ENCODE peak calls at places on chromosomes 11 and 22, in four cellular contexts. U is stimulated activated CD8-positive, alpha-beta memory T cell treated with anti-CD3 and anti-CD28 coated beads, Interleukin-12 subunit alpha, Interleukin-12 subunit beta, amount 100 ng/mL, for 1 hour; F is AG10803; B is lung. Y is an unnamed sample.

GRCh38 chr22:43159484-43160178 is 8.3 kb downstream of the TSPO start:
- DNase-seq in U (no peak), F (no peak), B (no peak), Y (no peak)

GRCh38 chr11:70826541-70826943 is 425.8 kb downstream of the SHANK2 start:
- DNase-seq in U (no peak), F (no peak), B (no peak), Y (no peak)

GRCh38 chr11:13277719-13278619 is at the start of gene BMAL1:
- DNase-seq in U (peak), F (no peak), B (peak), Y (peak)

GRCh38 chr11:65545853-65546216 is 12.3 kb downstream of the LTBP3 start:
- DNase-seq in U (no peak), F (no peak), B (no peak), Y (no peak)

GRCh38 chr11:65528819-65529350 is 4.0 kb downstream of the SCYL1 start:
- DNase-seq in U (no peak), F (no peak), B (no peak), Y (no peak)

GRCh38 chr11:88174627-88175003 is 628 bp downstream of the RAB38 start:
- DNase-seq in U (no peak), F (peak), B (peak), Y (no peak)

GRCh38 chr11:10858505-10859360 is 880 bp upstream of the ZBED5 start:
- DNase-seq in U (peak), F (peak), B (peak), Y (peak)

GRCh38 chr11:125070699-125071254 is 7.7 kb downstream of the SLC37A2 start:
- DNase-seq in U (no peak), F (peak), B (peak), Y (no peak)

GRCh38 chr22:20979940-20980453 is 2.1 kb upstream of the LZTR1 start:
- DNase-seq in U (no peak), F (no peak), B (no peak), Y (no peak)

GRCh38 chr11:28009383-28009782 is 98.6 kb downstream of the KIF18A start:
- DNase-seq in U (no peak), F (peak), B (no peak), Y (no peak)

GRCh38 chr11:66607126-66607834 is 9.2 kb upstream of the RBM14 start:
- DNase-seq in U (no peak), F (peak), B (peak), Y (no peak)

GRCh38 chr22:32422062-32422461 is 10.0 kb upstream of the RTCB start:
- DNase-seq in U (no peak), F (no peak), B (no peak), Y (no peak)

GRCh38 chr11:64210301-64211020 is 3.9 kb downstream of the FERMT3 start:
- DNase-seq in U (no peak), F (no peak), B (no peak), Y (no peak)

GRCh38 chr11:86182976-86183584 is 61.5 kb upstream of the EED start:
- DNase-seq in U (peak), F (no peak), B (no peak), Y (no peak)

GRCh38 chr11:87722756-87723599 is 452.3 kb downstream of the RAB38 start:
- DNase-seq in U (no peak), F (peak), B (no peak), Y (no peak)

GRCh38 chr11:130070109-130070828 is 575 bp downstream of the APLP2 start:
- DNase-seq in U (peak), F (no peak), B (peak), Y (peak)

GRCh38 chr11:19919050-19919561 is 206.5 kb downstream of the NAV2 start:
- DNase-seq in U (no peak), F (peak), B (peak), Y (no peak)

GRCh38 chr11:61149624-61150615 is 11.3 kb downstream of the VPS37C start:
- DNase-seq in U (no peak), F (no peak), B (no peak), Y (no peak)

GRCh38 chr22:19142394-19142793 is 2.1 kb downstream of the ESS2 start:
- DNase-seq in U (no peak), F (no peak), B (no peak), Y (no peak)

GRCh38 chr11:85718991-85719807 is 33.2 kb upstream of the CCDC89 start:
- DNase-seq in U (no peak), F (peak), B (peak), Y (no peak)

GRCh38 chr11:125049393-125049792 is 13.7 kb upstream of the SLC37A2 start:
- DNase-seq in U (no peak), F (no peak), B (no peak), Y (no peak)

GRCh38 chr11:75508051-75508561 is 17.6 kb downstream of the GDPD5 start:
- DNase-seq in U (peak), F (no peak), B (no peak), Y (peak)

GRCh38 chr11:131606936-131607335 is 236.5 kb downstream of the NTM start:
- DNase-seq in U (no peak), F (no peak), B (no peak), Y (no peak)

GRCh38 chr11:122634507-122634906 is 21.0 kb upstream of the UBASH3B start:
- DNase-seq in U (no peak), F (peak), B (no peak), Y (no peak)

GRCh38 chr11:117201516-117201866 is 2.3 kb downstream of the TAGLN start:
- DNase-seq in U (no peak), F (no peak), B (no peak), Y (no peak)

GRCh38 chr22:29199702-29200400 is 5.8 kb upstream of the EMID1 start:
- DNase-seq in U (no peak), F (no peak), B (no peak), Y (no peak)

GRCh38 chr11:78504708-78505107 is 70.0 kb downstream of the NARS2 start:
- DNase-seq in U (no peak), F (no peak), B (no peak), Y (no peak)

GRCh38 chr11:14852571-14853177 is 39.4 kb downstream of the CYP2R1 start:
- DNase-seq in U (no peak), F (no peak), B (no peak), Y (no peak)

GRCh38 chr11:35662061-35662648 is 420 bp upstream of the TRIM44 start:
- DNase-seq in U (no peak), F (no peak), B (no peak), Y (no peak)

GRCh38 chr22:45775569-45776312 is 104.1 kb downstream of the ATXN10 start:
- DNase-seq in U (no peak), F (no peak), B (no peak), Y (peak)

GRCh38 chr22:29253561-29254282 is 14.1 kb downstream of the RHBDD3 start:
- DNase-seq in U (no peak), F (no peak), B (no peak), Y (no peak)

GRCh38 chr11:82842019-82842418 is 58.2 kb downstream of the PRCP start:
- DNase-seq in U (no peak), F (no peak), B (no peak), Y (no peak)

GRCh38 chr22:17257578-17257977 is 38.3 kb upstream of the ADA2 start:
- DNase-seq in U (no peak), F (no peak), B (no peak), Y (no peak)

GRCh38 chr11:85699957-85700741 is 14.2 kb upstream of the CCDC89 start:
- DNase-seq in U (no peak), F (no peak), B (no peak), Y (no peak)

GRCh38 chr22:23110922-23111527 is 30.8 kb downstream of the RSPH14 start:
- DNase-seq in U (no peak), F (no peak), B (no peak), Y (no peak)

GRCh38 chr11:69450064-69450856 is 31.2 kb upstream of the LINC01488 start:
- DNase-seq in U (no peak), F (no peak), B (no peak), Y (no peak)

GRCh38 chr22:20219667-20220628 is 48.2 kb downstream of the RTN4R start:
- DNase-seq in U (no peak), F (no peak), B (no peak), Y (no peak)

GRCh38 chr22:41688365-41689211 is at the start of gene SNU13:
- DNase-seq in U (peak), F (peak), B (peak), Y (peak)

GRCh38 chr11:100932474-100933100 is 197.0 kb downstream of the PGR start:
- DNase-seq in U (no peak), F (peak), B (no peak), Y (peak)